ENCODE peak calls at places on chromosome 12, in eight cellular contexts. J, O, E, U, K, R, D and F are unnamed samples.

GRCh38 chr12:75850751-75851462 is 180.7 kb downstream of the PHLDA1 start:
- DNase-seq in O (peak), K (peak), R (no peak), D (peak), E (no peak), U (no peak), J (no peak), F (no peak)

GRCh38 chr12:93417967-93418480 is 23.7 kb downstream of the UBE2N start:
- DNase-seq in E (no peak), U (no peak), D (no peak), J (no peak), K (no peak), O (no peak), R (no peak), F (no peak)

GRCh38 chr12:3740840-3741239 is 12.1 kb downstream of the CRACR2A start:
- DNase-seq in D (no peak), E (no peak), O (no peak), J (no peak), U (no peak), R (no peak), K (no peak), F (no peak)

GRCh38 chr12:7935773-7936581 is at the start of gene SLC2A3:
- DNase-seq in U (peak), K (peak), E (no peak), D (peak), R (peak), O (peak), J (peak), F (peak)

GRCh38 chr12:47114481-47114892 is 34.7 kb upstream of the AMIGO2 start:
- DNase-seq in K (peak), J (no peak), E (no peak), R (no peak), D (no peak), O (no peak), U (no peak), F (no peak)

GRCh38 chr12:49642370-49642802 is 19.0 kb downstream of the PRPF40B start:
- DNase-seq in O (no peak), J (no peak), E (no peak), K (no peak), D (no peak), U (no peak), R (no peak), F (no peak)

GRCh38 chr12:93722757-93723567 is 45.8 kb downstream of the CRADD start:
- DNase-seq in U (no peak), D (no peak), R (no peak), O (peak), J (no peak), E (no peak), K (peak), F (no peak)

GRCh38 chr12:1373887-1374286 is 220.5 kb downstream of the FBXL14 start:
- DNase-seq in R (no peak), K (peak), U (no peak), E (no peak), O (no peak), J (no peak), D (peak), F (no peak)

GRCh38 chr12:54390668-54391551 is 6.4 kb upstream of the ZNF385A start:
- DNase-seq in J (peak), K (no peak), D (no peak), R (no peak), U (peak), O (no peak), E (peak), F (no peak)

GRCh38 chr12:115121053-115121452 is 437.1 kb upstream of the TBX3 start:
- DNase-seq in K (no peak), U (no peak), J (no peak), R (no peak), O (no peak), D (no peak), E (no peak), F (no peak)